ENCODE peak calls at places on chromosomes 2 and 18, in six cellular contexts. C, H, V, E, B and Q are unnamed samples.
A peak's percentile ranks its signal among the peaks of the same experiment; 100 is the strongest.

GRCh38 chr18:12430137-12430990 is 22.6 kb downstream of the PRELID3A start:
- DNase-seq in V (no peak), B (no peak), E (no peak), C (no peak), H (no peak), Q (no peak)

GRCh38 chr2:215156453-215156852 is 18.0 kb upstream of the ABCA12 start:
- DNase-seq in V (no peak), E (no peak), H (no peak), B (no peak), C (no peak), Q (no peak)

GRCh38 chr2:111164078-111164477 is 43.4 kb downstream of the BCL2L11 start:
- DNase-seq in C (no peak), E (no peak), H (no peak), B (no peak), V (no peak), Q (no peak)

GRCh38 chr2:224055101-224055500 is 16.0 kb upstream of the SERPINE2 start:
- DNase-seq in V (no peak), E (no peak), H (no peak), B (no peak), C (no peak), Q (no peak)

GRCh38 chr2:211654211-211654780 is 884.3 kb downstream of the ERBB4 start:
- DNase-seq in B (no peak), V (no peak), H (no peak), E (no peak), C (no peak), Q (no peak)

GRCh38 chr2:8169443-8169842 is 512.4 kb upstream of the ID2 start:
- DNase-seq in C (no peak), V (no peak), E (no peak), H (no peak), B (peak; percentile 84), Q (no peak)

GRCh38 chr2:120395686-120396518 is 50.0 kb downstream of the INHBB start:
- DNase-seq in E (peak; percentile 41), B (no peak), H (no peak), V (no peak), C (peak; percentile 44), Q (no peak)

GRCh38 chr2:36672199-36672598 is 24.3 kb upstream of the VIT start:
- DNase-seq in H (no peak), B (peak; percentile 56), V (no peak), E (no peak), C (peak; percentile 52), Q (no peak)

GRCh38 chr2:238247002-238247822 is 7.4 kb upstream of the HES6 start:
- DNase-seq in E (no peak), B (no peak), C (no peak), V (no peak), H (no peak), Q (no peak)

GRCh38 chr18:77084757-77085035 is 47.9 kb downstream of the MBP start:
- DNase-seq in H (no peak), B (no peak), V (no peak), C (no peak), E (no peak), Q (no peak)

GRCh38 chr2:240777416-240778212 is 42.4 kb downstream of the KIF1A start:
- DNase-seq in B (no peak), H (no peak), C (no peak), E (no peak), V (no peak), Q (no peak)

GRCh38 chr2:84924173-84925106 is 19.0 kb downstream of the TMSB10 start:
- DNase-seq in C (peak; percentile 95), V (no peak), H (no peak), E (no peak), B (peak; percentile 70), Q (no peak)

GRCh38 chr2:215354771-215355695 is 43.2 kb downstream of the ATIC start:
- DNase-seq in H (no peak), V (no peak), E (no peak), B (no peak), C (no peak), Q (no peak)

GRCh38 chr2:45921921-45922320 is 270.4 kb downstream of the PRKCE start:
- DNase-seq in H (no peak), E (no peak), V (no peak), B (no peak), C (no peak), Q (no peak)

GRCh38 chr18:72849671-72850070 is 18.1 kb downstream of the NETO1 start:
- DNase-seq in H (no peak), B (no peak), C (no peak), E (no peak), V (no peak), Q (no peak)

GRCh38 chr2:129908721-129909373 is 70.6 kb upstream of the RAB6C start:
- DNase-seq in H (no peak), E (no peak), C (no peak), B (no peak), V (no peak), Q (no peak)

GRCh38 chr2:42961385-42961800 is 169.0 kb upstream of the HAAO start:
- DNase-seq in B (no peak), V (no peak), E (no peak), H (peak; percentile 23), C (no peak), Q (no peak)

GRCh38 chr2:30139131-30139870 is 7.5 kb upstream of the YPEL5 start:
- DNase-seq in B (no peak), C (no peak), V (no peak), H (no peak), E (no peak), Q (no peak)

GRCh38 chr2:36578343-36579296 is 19.3 kb downstream of the FEZ2 start:
- DNase-seq in E (no peak), V (no peak), H (no peak), C (no peak), B (no peak), Q (no peak)